ENCODE peak calls at places on chromosomes 1 and 21, in ten cellular contexts. U is fibroblast of the aortic adventitia, Q is naive B cell, K is RCC 7860, L is NB4, Z is cardiac muscle cell, E is KG1, G is spleen, D is amniotic stem cell, Y is choroid plexus epithelial cell. J is an unnamed sample.

GRCh38 chr1:121518726-121519041 is 333.9 kb downstream of the SRGAP2C start:
- DNase-seq in U (no peak), Q (no peak), K (no peak), L (no peak), Z (no peak), E (no peak), G (no peak), D (no peak), Y (no peak), J (no peak)

GRCh38 chr1:220991959-220992704 is 112.9 kb downstream of the HLX start:
- DNase-seq in U (peak), Q (no peak), K (no peak), L (no peak), Z (peak), E (no peak), G (no peak), D (no peak), Y (no peak), J (no peak)

GRCh38 chr1:98205291-98206017 is 284.6 kb upstream of the DPYD start:
- DNase-seq in U (no peak), Q (no peak), K (no peak), L (no peak), Z (no peak), E (no peak), G (no peak), D (no peak), Y (no peak), J (no peak)

GRCh38 chr21:32190491-32191144 is 88.2 kb downstream of the MIS18A start:
- DNase-seq in U (no peak), Q (no peak), K (no peak), L (no peak), Z (no peak), E (no peak), G (no peak), D (no peak), Y (no peak), J (no peak)

GRCh38 chr1:184941735-184942134 is 32.6 kb downstream of the NIBAN1 start:
- DNase-seq in U (no peak), Q (no peak), K (no peak), L (no peak), Z (no peak), E (no peak), G (no peak), D (no peak), Y (no peak), J (no peak)

GRCh38 chr1:227273557-227273956 is 44.7 kb downstream of the CDC42BPA start:
- DNase-seq in U (peak), Q (no peak), K (no peak), L (peak), Z (peak), E (no peak), G (no peak), D (no peak), Y (peak), J (no peak)

GRCh38 chr1:162380061-162380846 is 1.3 kb upstream of the C1orf226 start:
- DNase-seq in U (no peak), Q (no peak), K (no peak), L (no peak), Z (no peak), E (no peak), G (no peak), D (no peak), Y (no peak), J (no peak)

GRCh38 chr1:109789771-109790170 is 26.0 kb upstream of the EPS8L3 start:
- DNase-seq in U (no peak), Q (no peak), K (no peak), L (no peak), Z (no peak), E (no peak), G (no peak), D (no peak), Y (no peak), J (no peak)

GRCh38 chr1:160078392-160079195 is 2.7 kb upstream of the KCNJ9 start:
- DNase-seq in U (peak), Q (peak), K (peak), L (peak), Z (peak), E (no peak), G (peak), D (no peak), Y (peak), J (peak)

GRCh38 chr21:45588086-45588825 is 46.0 kb upstream of the SLC19A1 start:
- DNase-seq in U (no peak), Q (no peak), K (no peak), L (no peak), Z (no peak), E (no peak), G (peak), D (no peak), Y (no peak), J (no peak)

GRCh38 chr1:39943471-39944290 is 11.3 kb upstream of the MFSD2A start:
- DNase-seq in U (no peak), Q (no peak), K (no peak), L (no peak), Z (no peak), E (no peak), G (no peak), D (no peak), Y (no peak), J (no peak)

GRCh38 chr1:43531453-43531905 is 796 bp downstream of the PTPRF start:
- DNase-seq in U (no peak), Q (no peak), K (no peak), L (no peak), Z (peak), E (no peak), G (no peak), D (no peak), Y (no peak), J (no peak)

GRCh38 chr1:23051510-23051909 is 32.2 kb downstream of the KDM1A start:
- DNase-seq in U (no peak), Q (no peak), K (no peak), L (no peak), Z (no peak), E (no peak), G (no peak), D (no peak), Y (no peak), J (no peak)

GRCh38 chr1:17777330-17777729 is 22.2 kb downstream of the ACTL8 start:
- DNase-seq in U (no peak), Q (no peak), K (no peak), L (no peak), Z (no peak), E (no peak), G (no peak), D (no peak), Y (no peak), J (no peak)

GRCh38 chr1:186474208-186474607 is 13.3 kb upstream of the PDC start:
- DNase-seq in U (peak), Q (no peak), K (no peak), L (no peak), Z (peak), E (no peak), G (no peak), D (no peak), Y (peak), J (no peak)

GRCh38 chr1:52877554-52877953 is 35.0 kb downstream of the ZYG11A start:
- DNase-seq in U (peak), Q (no peak), K (no peak), L (no peak), Z (no peak), E (no peak), G (no peak), D (no peak), Y (peak), J (no peak)

GRCh38 chr1:58734630-58735029 is 34.8 kb upstream of the MYSM1 start:
- DNase-seq in U (no peak), Q (no peak), K (no peak), L (no peak), Z (no peak), E (no peak), G (no peak), D (no peak), Y (no peak), J (no peak)

GRCh38 chr1:18200136-18200717 is 92.6 kb downstream of the IGSF21 start:
- DNase-seq in U (no peak), Q (no peak), K (no peak), L (peak), Z (no peak), E (no peak), G (no peak), D (no peak), Y (no peak), J (no peak)

GRCh38 chr1:203684077-203684476 is 57.4 kb downstream of the ATP2B4 start:
- DNase-seq in U (no peak), Q (no peak), K (no peak), L (no peak), Z (no peak), E (no peak), G (no peak), D (no peak), Y (no peak), J (no peak)

GRCh38 chr1:64839270-64839669 is 94.4 kb downstream of the RAVER2 start:
- DNase-seq in U (no peak), Q (no peak), K (no peak), L (no peak), Z (no peak), E (no peak), G (no peak), D (no peak), Y (no peak), J (no peak)

GRCh38 chr1:11692899-11693590 is 1.5 kb downstream of the DRAXIN start:
- DNase-seq in U (peak), Q (no peak), K (peak), L (peak), Z (peak), E (peak), G (no peak), D (no peak), Y (peak), J (peak)

GRCh38 chr1:8318436-8318835 is 522 bp downstream of the SLC45A1 start:
- DNase-seq in U (no peak), Q (peak), K (no peak), L (peak), Z (no peak), E (no peak), G (no peak), D (no peak), Y (no peak), J (no peak)

GRCh38 chr1:29746076-29746665 is 509.8 kb downstream of the PTPRU start:
- DNase-seq in U (no peak), Q (no peak), K (no peak), L (no peak), Z (no peak), E (no peak), G (no peak), D (no peak), Y (no peak), J (no peak)